ENCODE peak calls at places on chromosomes 6 and 20, in eight cellular contexts. One of them, this sample, is unnamed.

GRCh38 chr6:166866839-166867637 is 89.3 kb downstream of the RNASET2 start:
- DNase-seq in left ventricle myocardium inferior: no peak
- DNase-seq in kidney epithelial cell: no peak
- DNase-seq in IMR-90: no peak
- DNase-seq in hepatocyte: no peak
- DNase-seq in GM12878: no peak
- DNase-seq in K562: no peak
- DNase-seq in CD4-positive, alpha-beta memory T cell: no peak
- DNase-seq in this sample: no peak

GRCh38 chr6:43496370-43497128 is 13.6 kb downstream of the LRRC73 start:
- DNase-seq in GM12878: no peak
- DNase-seq in K562: peak; percentile 89
- DNase-seq in hepatocyte: peak; percentile 71
- DNase-seq in kidney epithelial cell: no peak
- DNase-seq in CD4-positive, alpha-beta memory T cell: no peak
- DNase-seq in left ventricle myocardium inferior: no peak
- DNase-seq in IMR-90: peak; percentile 62
- DNase-seq in this sample: no peak

GRCh38 chr6:117890172-117890571 is 16.9 kb upstream of the SLC35F1 start:
- DNase-seq in GM12878: no peak
- DNase-seq in kidney epithelial cell: no peak
- DNase-seq in left ventricle myocardium inferior: no peak
- DNase-seq in CD4-positive, alpha-beta memory T cell: no peak
- DNase-seq in IMR-90: no peak
- DNase-seq in K562: no peak
- DNase-seq in hepatocyte: no peak
- DNase-seq in this sample: no peak

GRCh38 chr20:57830515-57830895 is 120.7 kb upstream of the PMEPA1 start:
- DNase-seq in hepatocyte: no peak
- DNase-seq in CD4-positive, alpha-beta memory T cell: no peak
- DNase-seq in K562: no peak
- DNase-seq in left ventricle myocardium inferior: no peak
- DNase-seq in kidney epithelial cell: no peak
- DNase-seq in GM12878: no peak
- DNase-seq in IMR-90: no peak
- DNase-seq in this sample: no peak

GRCh38 chr6:19838442-19839236 is 1.5 kb downstream of the ID4 start:
- DNase-seq in kidney epithelial cell: no peak
- DNase-seq in hepatocyte: peak; percentile 75
- DNase-seq in K562: no peak
- DNase-seq in GM12878: no peak
- DNase-seq in left ventricle myocardium inferior: no peak
- DNase-seq in IMR-90: peak; percentile 11
- DNase-seq in CD4-positive, alpha-beta memory T cell: no peak
- DNase-seq in this sample: peak; percentile 6

GRCh38 chr20:39880890-39881289 is 808.1 kb downstream of the MAFB start:
- DNase-seq in GM12878: no peak
- DNase-seq in IMR-90: no peak
- DNase-seq in hepatocyte: no peak
- DNase-seq in CD4-positive, alpha-beta memory T cell: no peak
- DNase-seq in K562: no peak
- DNase-seq in left ventricle myocardium inferior: no peak
- DNase-seq in kidney epithelial cell: no peak
- DNase-seq in this sample: no peak

GRCh38 chr6:111592726-111593515 is 12.8 kb downstream of the TRAF3IP2 start:
- DNase-seq in hepatocyte: no peak
- DNase-seq in IMR-90: no peak
- DNase-seq in GM12878: no peak
- DNase-seq in left ventricle myocardium inferior: no peak
- DNase-seq in kidney epithelial cell: no peak
- DNase-seq in K562: no peak
- DNase-seq in CD4-positive, alpha-beta memory T cell: no peak
- DNase-seq in this sample: no peak

GRCh38 chr6:43052842-43053544 is 658 bp downstream of the CUL7 start:
- DNase-seq in GM12878: no peak
- DNase-seq in IMR-90: peak; percentile 20
- DNase-seq in kidney epithelial cell: no peak
- DNase-seq in K562: no peak
- DNase-seq in hepatocyte: peak; percentile 41
- DNase-seq in left ventricle myocardium inferior: no peak
- DNase-seq in CD4-positive, alpha-beta memory T cell: no peak
- DNase-seq in this sample: peak; percentile 38

GRCh38 chr6:19050765-19051164 is 663.6 kb downstream of the RNF144B start:
- DNase-seq in CD4-positive, alpha-beta memory T cell: no peak
- DNase-seq in left ventricle myocardium inferior: no peak
- DNase-seq in kidney epithelial cell: no peak
- DNase-seq in GM12878: no peak
- DNase-seq in IMR-90: no peak
- DNase-seq in K562: no peak
- DNase-seq in hepatocyte: no peak
- DNase-seq in this sample: no peak

GRCh38 chr6:148440877-148441453 is 98.3 kb downstream of the SASH1 start:
- DNase-seq in kidney epithelial cell: peak; percentile 87
- DNase-seq in hepatocyte: peak; percentile 72
- DNase-seq in left ventricle myocardium inferior: peak; percentile 68
- DNase-seq in K562: no peak
- DNase-seq in GM12878: no peak
- DNase-seq in IMR-90: peak; percentile 85
- DNase-seq in CD4-positive, alpha-beta memory T cell: no peak
- DNase-seq in this sample: no peak

GRCh38 chr6:137978252-137978896 is 111.3 kb downstream of the TNFAIP3 start:
- DNase-seq in CD4-positive, alpha-beta memory T cell: no peak
- DNase-seq in GM12878: peak; percentile 48
- DNase-seq in left ventricle myocardium inferior: no peak
- DNase-seq in hepatocyte: peak; percentile 75
- DNase-seq in IMR-90: no peak
- DNase-seq in kidney epithelial cell: no peak
- DNase-seq in K562: peak; percentile 46
- DNase-seq in this sample: no peak

GRCh38 chr20:44028868-44029847 is 114.5 kb downstream of the TOX2 start:
- DNase-seq in kidney epithelial cell: no peak
- DNase-seq in GM12878: peak; percentile 66
- DNase-seq in hepatocyte: no peak
- DNase-seq in K562: no peak
- DNase-seq in left ventricle myocardium inferior: no peak
- DNase-seq in IMR-90: no peak
- DNase-seq in CD4-positive, alpha-beta memory T cell: no peak
- DNase-seq in this sample: peak; percentile 84

GRCh38 chr6:15322781-15323536 is 77.1 kb downstream of the JARID2 start:
- DNase-seq in CD4-positive, alpha-beta memory T cell: no peak
- DNase-seq in left ventricle myocardium inferior: no peak
- DNase-seq in GM12878: no peak
- DNase-seq in IMR-90: peak; percentile 57
- DNase-seq in kidney epithelial cell: no peak
- DNase-seq in hepatocyte: peak; percentile 64
- DNase-seq in K562: no peak
- DNase-seq in this sample: no peak

GRCh38 chr20:49431345-49431744 is 51.1 kb downstream of the KCNB1 start:
- DNase-seq in kidney epithelial cell: no peak
- DNase-seq in K562: no peak
- DNase-seq in CD4-positive, alpha-beta memory T cell: no peak
- DNase-seq in hepatocyte: no peak
- DNase-seq in left ventricle myocardium inferior: no peak
- DNase-seq in IMR-90: no peak
- DNase-seq in GM12878: no peak
- DNase-seq in this sample: no peak
- H3K27me3 ChIP-seq in kidney epithelial cell: peaks cover 11% of the 10 kb centered on the region
- H3K27me3 ChIP-seq in K562: no peaks in the 10 kb centered on the region
- H3K27me3 ChIP-seq in CD4-positive, alpha-beta memory T cell: no peaks in the 10 kb centered on the region
- H3K27me3 ChIP-seq in hepatocyte: no peaks in the 10 kb centered on the region
- H3K27me3 ChIP-seq in left ventricle myocardium inferior: no peaks in the 10 kb centered on the region
- H3K27me3 ChIP-seq in IMR-90: peaks cover 41% of the 10 kb centered on the region
- H3K27me3 ChIP-seq in GM12878: no peaks in the 10 kb centered on the region
- H3K27me3 ChIP-seq in this sample: peaks cover 2% of the 10 kb centered on the region

GRCh38 chr6:16438677-16439615 is 200.6 kb downstream of the GMPR start:
- DNase-seq in hepatocyte: no peak
- DNase-seq in K562: peak; percentile 87
- DNase-seq in IMR-90: peak; percentile 70
- DNase-seq in CD4-positive, alpha-beta memory T cell: peak; percentile 57
- DNase-seq in left ventricle myocardium inferior: no peak
- DNase-seq in kidney epithelial cell: no peak
- DNase-seq in GM12878: peak; percentile 53
- DNase-seq in this sample: no peak
- H3K4me3 ChIP-seq in hepatocyte: no peak overlapping the region
- H3K4me3 ChIP-seq in K562: no peak overlapping the region
- H3K4me3 ChIP-seq in IMR-90: no peak overlapping the region
- H3K4me3 ChIP-seq in CD4-positive, alpha-beta memory T cell: no peak overlapping the region
- H3K4me3 ChIP-seq in left ventricle myocardium inferior: no peak overlapping the region
- H3K4me3 ChIP-seq in kidney epithelial cell: no peak overlapping the region
- H3K4me3 ChIP-seq in GM12878: no peak overlapping the region
- H3K4me3 ChIP-seq in this sample: no peak overlapping the region

GRCh38 chr6:13215390-13215789 is 112.9 kb downstream of the TBC1D7 start:
- DNase-seq in K562: no peak
- DNase-seq in GM12878: no peak
- DNase-seq in hepatocyte: no peak
- DNase-seq in left ventricle myocardium inferior: no peak
- DNase-seq in CD4-positive, alpha-beta memory T cell: no peak
- DNase-seq in kidney epithelial cell: no peak
- DNase-seq in IMR-90: no peak
- DNase-seq in this sample: no peak
- H3K27me3 ChIP-seq in K562: peaks cover 46% of the 10 kb centered on the region
- H3K27me3 ChIP-seq in GM12878: no peaks in the 10 kb centered on the region
- H3K27me3 ChIP-seq in hepatocyte: no peaks in the 10 kb centered on the region
- H3K27me3 ChIP-seq in left ventricle myocardium inferior: no peaks in the 10 kb centered on the region
- H3K27me3 ChIP-seq in CD4-positive, alpha-beta memory T cell: no peaks in the 10 kb centered on the region
- H3K27me3 ChIP-seq in kidney epithelial cell: no peaks in the 10 kb centered on the region
- H3K27me3 ChIP-seq in IMR-90: no peaks in the 10 kb centered on the region
- H3K27me3 ChIP-seq in this sample: no peaks in the 10 kb centered on the region

GRCh38 chr6:154656660-154657059 is 76.6 kb upstream of the SCAF8 start:
- DNase-seq in hepatocyte: no peak
- DNase-seq in kidney epithelial cell: no peak
- DNase-seq in GM12878: no peak
- DNase-seq in CD4-positive, alpha-beta memory T cell: no peak
- DNase-seq in left ventricle myocardium inferior: no peak
- DNase-seq in IMR-90: no peak
- DNase-seq in K562: no peak
- DNase-seq in this sample: no peak

GRCh38 chr6:154651656-154652055 is 81.6 kb upstream of the SCAF8 start:
- DNase-seq in kidney epithelial cell: no peak
- DNase-seq in left ventricle myocardium inferior: no peak
- DNase-seq in IMR-90: no peak
- DNase-seq in hepatocyte: no peak
- DNase-seq in CD4-positive, alpha-beta memory T cell: no peak
- DNase-seq in K562: no peak
- DNase-seq in GM12878: no peak
- DNase-seq in this sample: no peak

GRCh38 chr6:154653385-154653784 is 79.8 kb upstream of the SCAF8 start:
- DNase-seq in CD4-positive, alpha-beta memory T cell: no peak
- DNase-seq in K562: no peak
- DNase-seq in IMR-90: no peak
- DNase-seq in left ventricle myocardium inferior: no peak
- DNase-seq in GM12878: no peak
- DNase-seq in hepatocyte: no peak
- DNase-seq in kidney epithelial cell: no peak
- DNase-seq in this sample: no peak

GRCh38 chr6:154650351-154650750 is 82.9 kb upstream of the SCAF8 start:
- DNase-seq in left ventricle myocardium inferior: no peak
- DNase-seq in K562: no peak
- DNase-seq in IMR-90: no peak
- DNase-seq in GM12878: no peak
- DNase-seq in hepatocyte: no peak
- DNase-seq in kidney epithelial cell: no peak
- DNase-seq in CD4-positive, alpha-beta memory T cell: no peak
- DNase-seq in this sample: no peak

DNA sequence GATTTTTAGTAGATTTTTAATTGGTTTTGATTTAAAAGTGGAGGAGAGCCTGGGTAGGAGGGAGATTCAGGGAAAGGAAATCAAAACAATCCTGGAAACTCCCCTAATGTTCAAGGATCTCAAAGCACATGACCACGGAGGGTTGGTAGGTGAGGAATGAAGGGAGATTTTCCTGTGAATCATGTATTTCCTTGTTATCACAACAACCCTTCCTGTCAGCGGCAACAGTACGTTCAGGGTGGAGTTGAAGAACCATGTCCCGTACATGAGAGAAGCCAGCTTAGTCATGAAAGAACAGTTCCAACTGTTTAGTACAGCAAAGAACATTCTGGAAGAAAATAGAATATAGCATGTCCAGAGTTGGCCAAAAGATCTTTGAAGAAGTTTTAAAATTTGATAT is 79.4 kb upstream of the SCAF8 start:
- DNase-seq in IMR-90: peak; percentile 87
- DNase-seq in kidney epithelial cell: peak; percentile 94
- DNase-seq in K562: no peak
- DNase-seq in CD4-positive, alpha-beta memory T cell: no peak
- DNase-seq in left ventricle myocardium inferior: no peak
- DNase-seq in GM12878: no peak
- DNase-seq in hepatocyte: peak; percentile 65
- DNase-seq in this sample: no peak
- H3K4me3 ChIP-seq in IMR-90: no peak overlapping the region
- H3K4me3 ChIP-seq in kidney epithelial cell: no peak overlapping the region
- H3K4me3 ChIP-seq in K562: no peak overlapping the region
- H3K4me3 ChIP-seq in CD4-positive, alpha-beta memory T cell: no peak overlapping the region
- H3K4me3 ChIP-seq in left ventricle myocardium inferior: no peak overlapping the region
- H3K4me3 ChIP-seq in GM12878: no peak overlapping the region
- H3K4me3 ChIP-seq in hepatocyte: no peak overlapping the region
- H3K4me3 ChIP-seq in this sample: no peak overlapping the region